ENCODE peak calls at places on chromosomes 7 and 10, in six cellular contexts. One of them, this sample, is unnamed. For H3K4me1 and H3K9me3, the result is how much of the 10 kb centered on the place peaks cover.

GRCh38 chr7:47792521-47793121 is 155.6 kb downstream of the PKD1L1 start:
- DNase-seq in RWPE2: no peak
- DNase-seq in GM23248: peak
- DNase-seq in spleen: no peak
- DNase-seq in Karpas-422: peak
- DNase-seq in aorta: no peak
- DNase-seq in this sample: no peak

GRCh38 chr7:103694304-103694703 is 248.3 kb upstream of the SLC26A5 start:
- DNase-seq in RWPE2: no peak
- DNase-seq in GM23248: no peak
- DNase-seq in spleen: no peak
- DNase-seq in Karpas-422: no peak
- DNase-seq in aorta: no peak
- DNase-seq in this sample: no peak

GRCh38 chr7:15461576-15461975 is 100.2 kb downstream of the AGMO start:
- DNase-seq in RWPE2: no peak
- DNase-seq in GM23248: peak
- DNase-seq in spleen: no peak
- DNase-seq in Karpas-422: no peak
- DNase-seq in aorta: no peak
- DNase-seq in this sample: no peak

GRCh38 chr7:131532570-131533091 is 23.8 kb downstream of the PODXL start:
- DNase-seq in RWPE2: no peak
- DNase-seq in GM23248: no peak
- DNase-seq in spleen: peak
- DNase-seq in Karpas-422: no peak
- DNase-seq in aorta: no peak
- DNase-seq in this sample: no peak

GRCh38 chr10:106941297-106942034 is 223.0 kb downstream of the SORCS1 start:
- DNase-seq in RWPE2: no peak
- DNase-seq in GM23248: no peak
- DNase-seq in spleen: no peak
- DNase-seq in Karpas-422: no peak
- DNase-seq in aorta: peak
- DNase-seq in this sample: no peak

GRCh38 chr7:136869006-136869961 is 832 bp downstream of the CHRM2 start:
- DNase-seq in RWPE2: no peak
- DNase-seq in GM23248: peak
- DNase-seq in spleen: peak
- DNase-seq in Karpas-422: no peak
- DNase-seq in aorta: no peak
- DNase-seq in this sample: peak

GRCh38 chr7:31043035-31043434 is 9.1 kb upstream of the ADCYAP1R1 start:
- DNase-seq in RWPE2: no peak
- DNase-seq in GM23248: no peak
- DNase-seq in spleen: no peak
- DNase-seq in Karpas-422: no peak
- DNase-seq in aorta: no peak
- DNase-seq in this sample: no peak

GRCh38 chr7:47580175-47580701 is 1.7 kb downstream of the TNS3 start:
- DNase-seq in RWPE2: no peak
- DNase-seq in GM23248: peak
- DNase-seq in spleen: no peak
- DNase-seq in Karpas-422: peak
- DNase-seq in aorta: no peak
- DNase-seq in this sample: no peak

GRCh38 chr10:110858297-110858934 is 13.3 kb upstream of the PDCD4 start:
- DNase-seq in RWPE2: no peak
- DNase-seq in GM23248: no peak
- DNase-seq in spleen: no peak
- DNase-seq in Karpas-422: no peak
- DNase-seq in aorta: no peak
- DNase-seq in this sample: no peak

GRCh38 chr10:110859206-110859946 is 12.4 kb upstream of the PDCD4 start:
- DNase-seq in RWPE2: no peak
- DNase-seq in GM23248: peak
- DNase-seq in spleen: no peak
- DNase-seq in Karpas-422: no peak
- DNase-seq in aorta: no peak
- DNase-seq in this sample: no peak

GRCh38 chr10:110861476-110861875 is 10.3 kb upstream of the PDCD4 start:
- DNase-seq in RWPE2: no peak
- DNase-seq in GM23248: no peak
- DNase-seq in spleen: no peak
- DNase-seq in Karpas-422: no peak
- DNase-seq in aorta: no peak
- DNase-seq in this sample: no peak

GRCh38 chr10:110860576-110861241 is 11.0 kb upstream of the PDCD4 start:
- DNase-seq in RWPE2: no peak
- DNase-seq in GM23248: no peak
- DNase-seq in spleen: peak
- DNase-seq in Karpas-422: no peak
- DNase-seq in aorta: no peak
- DNase-seq in this sample: no peak

GRCh38 chr10:110859947-110860376 is 11.8 kb upstream of the PDCD4 start:
- DNase-seq in RWPE2: no peak
- DNase-seq in GM23248: peak
- DNase-seq in spleen: no peak
- DNase-seq in Karpas-422: no peak
- DNase-seq in aorta: no peak
- DNase-seq in this sample: no peak
- H3K4me1 ChIP-seq in RWPE2: under half
- H3K4me1 ChIP-seq in GM23248: under half
- H3K4me1 ChIP-seq in spleen: half or more
- H3K4me1 ChIP-seq in Karpas-422: under half
- H3K4me1 ChIP-seq in aorta: under half
- H3K4me1 ChIP-seq in this sample: under half

GRCh38 chr7:57772126-57772924 is 322.3 kb downstream of the ZNF716 start:
- DNase-seq in RWPE2: no peak
- DNase-seq in GM23248: no peak
- DNase-seq in spleen: no peak
- DNase-seq in Karpas-422: no peak
- DNase-seq in aorta: no peak
- DNase-seq in this sample: no peak
- H3K9me3 ChIP-seq in RWPE2: under half
- H3K9me3 ChIP-seq in GM23248: under half
- H3K9me3 ChIP-seq in spleen: half or more
- H3K9me3 ChIP-seq in Karpas-422: under half
- H3K9me3 ChIP-seq in aorta: under half
- H3K9me3 ChIP-seq in this sample: under half

GRCh38 chr10:80471009-80471408 is 16.9 kb downstream of the TSPAN14 start:
- DNase-seq in RWPE2: no peak
- DNase-seq in GM23248: no peak
- DNase-seq in spleen: no peak
- DNase-seq in Karpas-422: no peak
- DNase-seq in aorta: no peak
- DNase-seq in this sample: no peak
- H3K4me1 ChIP-seq in RWPE2: half or more
- H3K4me1 ChIP-seq in GM23248: under half
- H3K4me1 ChIP-seq in spleen: half or more
- H3K4me1 ChIP-seq in Karpas-422: under half
- H3K4me1 ChIP-seq in aorta: under half
- H3K4me1 ChIP-seq in this sample: half or more

DNA sequence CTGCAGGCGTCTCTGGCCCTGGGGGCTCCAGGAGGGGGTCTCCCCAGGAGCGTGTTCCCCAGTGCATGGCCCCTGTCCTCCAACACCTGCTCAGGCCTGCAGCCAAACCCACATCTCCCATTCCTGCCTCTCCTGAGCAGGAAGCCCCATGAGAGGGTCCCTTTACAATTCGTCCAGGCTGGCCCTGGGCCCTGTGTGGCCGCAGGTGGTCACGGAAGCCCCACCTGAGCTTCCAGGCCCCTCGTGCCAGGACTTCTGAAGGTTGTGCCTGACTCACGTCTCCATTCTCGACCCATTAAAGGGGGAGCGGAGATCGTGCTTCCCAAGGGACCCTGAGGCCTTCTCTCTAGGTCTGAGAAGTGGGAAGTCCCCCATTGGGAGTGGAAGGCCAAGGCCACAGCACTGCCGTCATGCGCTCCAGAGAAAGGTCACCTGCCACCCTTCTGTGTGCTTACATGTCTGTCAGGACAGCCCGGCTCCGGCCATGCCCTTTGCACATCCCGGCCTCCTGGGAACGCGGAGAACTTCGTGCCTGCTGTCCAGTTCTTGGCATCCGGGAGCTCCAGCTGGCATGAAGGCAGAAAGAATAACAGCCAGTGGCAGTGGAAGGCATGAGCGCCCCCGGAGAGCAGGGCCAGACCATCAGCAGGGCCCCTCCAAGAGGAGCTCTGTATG is 382.3 kb downstream of the DNAJB6 start:
- DNase-seq in RWPE2: no peak
- DNase-seq in GM23248: no peak
- DNase-seq in spleen: peak
- DNase-seq in Karpas-422: no peak
- DNase-seq in aorta: no peak
- DNase-seq in this sample: no peak
- H3K9me3 ChIP-seq in RWPE2: under half
- H3K9me3 ChIP-seq in GM23248: under half
- H3K9me3 ChIP-seq in spleen: under half
- H3K9me3 ChIP-seq in Karpas-422: under half
- H3K9me3 ChIP-seq in aorta: under half
- H3K9me3 ChIP-seq in this sample: under half

This sample was measured in left ventricle myocardium inferior.